ENCODE peak calls at places on chromosomes 2 and 18, in ten cellular contexts. U is neural crest cell; L is AG20443; C is LNCaP clone FGC; M is AG04450; G is NCI-H69; P is activated CD4-positive, alpha-beta T cell treated with anti-CD3 and anti-CD28 coated beads, Interleukin-2, amount 10 ng/mL, durations not matched to agents 24 days and 14 days; D is stomach; Z is IMR-90; Q is NCI-H1092. N is an unnamed sample.

GRCh38 chr2:105187531-105187930 is 54.0 kb upstream of the GPR45 start:
- DNase-seq in G (no peak), Q (no peak), C (no peak), D (no peak), U (no peak), L (no peak), P (no peak), Z (no peak), M (no peak), N (no peak)

GRCh38 chr2:73210696-73211095 is 3.3 kb upstream of the SMYD5 start:
- DNase-seq in C (no peak), Z (no peak), U (no peak), Q (no peak), D (no peak), G (no peak), M (no peak), P (no peak), L (no peak), N (no peak)

GRCh38 chr2:235712176-235712575 is 218.3 kb downstream of the AGAP1 start:
- DNase-seq in L (no peak), M (no peak), U (no peak), P (no peak), Z (no peak), C (no peak), G (no peak), Q (no peak), D (no peak), N (no peak)

GRCh38 chr2:202306034-202306433 is 40.5 kb downstream of the NOP58 start:
- DNase-seq in Z (no peak), C (no peak), G (no peak), U (no peak), L (no peak), M (no peak), D (no peak), Q (no peak), P (no peak), N (no peak)

GRCh38 chr2:45595724-45596435 is 15.2 kb downstream of the SRBD1 start:
- DNase-seq in G (no peak), U (no peak), Q (no peak), D (peak), Z (peak), C (no peak), P (no peak), L (peak), M (no peak), N (peak)

GRCh38 chr18:79642626-79643025 is 37.0 kb upstream of the CTDP1 start:
- DNase-seq in P (no peak), G (no peak), C (no peak), D (no peak), M (no peak), U (no peak), Q (no peak), Z (no peak), L (no peak), N (no peak)

GRCh38 chr2:43039376-43040080 is 186.9 kb downstream of the ZFP36L2 start:
- DNase-seq in C (no peak), P (no peak), Z (no peak), L (no peak), Q (no peak), M (no peak), U (no peak), G (no peak), D (no peak), N (no peak)

GRCh38 chr2:39676342-39676741 is 10.6 kb downstream of the TMEM178A start:
- DNase-seq in C (no peak), U (no peak), G (no peak), P (no peak), Q (no peak), Z (no peak), M (no peak), D (no peak), L (no peak), N (no peak)

GRCh38 chr2:219155054-219155644 is 5.5 kb downstream of the NHEJ1 start:
- DNase-seq in L (peak), M (peak), Z (peak), P (peak), U (peak), D (peak), Q (peak), G (peak), C (peak), N (no peak)